ENCODE peak calls at places on chromosomes 16 and 17, in eight cellular contexts. U is neural progenitor cell; M is heart left ventricle; Z is RCC 7860; X is H9; S is T-helper 17 cell; I is HFFc6; A is naive thymus-derived CD4-positive, alpha-beta T cell. Q is an unnamed sample.

GRCh38 chr16:31215287-31216115 is 1.4 kb downstream of the PYDC1 start:
- DNase-seq in Z (no peak), I (peak), M (peak), S (no peak), X (peak), U (peak), A (no peak), Q (peak)

GRCh38 chr16:35562471-35562870 is 2103.1 kb downstream of the TP53TG3F start:
- DNase-seq in Z (peak), X (no peak), S (no peak), I (no peak), M (no peak), U (no peak), A (no peak), Q (no peak)

GRCh38 chr17:17422641-17423040 is 54.2 kb upstream of the MED9 start:
- DNase-seq in A (no peak), U (no peak), I (no peak), Z (no peak), M (no peak), S (no peak), X (no peak), Q (no peak)

GRCh38 chr16:10608687-10609409 is 28.4 kb upstream of the EMP2 start:
- DNase-seq in A (no peak), X (no peak), I (peak), M (peak), U (no peak), Z (no peak), S (no peak), Q (no peak)

GRCh38 chr16:85490971-85491771 is 122.0 kb upstream of the GSE1 start:
- DNase-seq in I (no peak), X (peak), U (peak), S (no peak), Z (no peak), A (no peak), M (no peak), Q (peak)

GRCh38 chr16:62903961-62904502 is 867.8 kb upstream of the CDH8 start:
- DNase-seq in X (no peak), M (no peak), Z (no peak), U (no peak), I (no peak), A (no peak), S (no peak), Q (no peak)

GRCh38 chr16:24917891-24918290 is 72.1 kb downstream of the SLC5A11 start:
- DNase-seq in A (no peak), S (no peak), Z (no peak), I (no peak), M (no peak), X (no peak), U (no peak), Q (no peak)

GRCh38 chr17:52828621-52829020 is 670.1 kb upstream of the CA10 start:
- DNase-seq in I (no peak), Z (no peak), U (no peak), X (no peak), S (no peak), M (no peak), A (no peak), Q (no peak)

GRCh38 chr16:81003610-81004460 is 2.9 kb downstream of the CMC2 start:
- DNase-seq in U (no peak), Z (no peak), S (no peak), A (no peak), X (no peak), M (no peak), I (no peak), Q (no peak)

GRCh38 chr16:67672739-67673662 is 6.4 kb downstream of the C16orf86 start:
- DNase-seq in M (peak), A (no peak), Z (peak), U (peak), S (peak), I (peak), X (peak), Q (peak)

GRCh38 chr16:4385789-4386451 is 14.3 kb downstream of the VASN start:
- DNase-seq in A (no peak), Z (no peak), U (no peak), M (no peak), S (no peak), I (peak), X (no peak), Q (no peak)

GRCh38 chr16:12732600-12732999 is 71.1 kb downstream of the CPPED1 start:
- DNase-seq in A (no peak), X (no peak), M (no peak), U (no peak), S (no peak), I (no peak), Z (no peak), Q (no peak)

GRCh38 chr17:19482571-19482970 is 51.1 kb upstream of the SLC47A1 start:
- DNase-seq in X (no peak), A (no peak), M (no peak), I (peak), S (no peak), Z (no peak), U (no peak), Q (no peak)

GRCh38 chr17:76054112-76054476 is 18.2 kb downstream of the SRP68 start:
- DNase-seq in S (no peak), A (no peak), I (peak), X (no peak), Z (peak), U (no peak), M (no peak), Q (no peak)

GRCh38 chr17:5922476-5922875 is 147.7 kb upstream of the WSCD1 start:
- DNase-seq in U (no peak), M (no peak), A (no peak), Z (no peak), X (no peak), S (no peak), I (no peak), Q (no peak)

GRCh38 chr17:69450131-69450530 is 35.6 kb downstream of the MAP2K6 start:
- DNase-seq in S (no peak), U (no peak), X (peak), M (no peak), I (no peak), A (no peak), Z (no peak), Q (no peak)

GRCh38 chr17:38885728-38886642 is 16.1 kb downstream of the LASP1 start:
- DNase-seq in X (peak), S (no peak), U (peak), A (no peak), I (peak), M (no peak), Z (no peak), Q (no peak)

GRCh38 chr16:2979669-2980226 is 498 bp downstream of the PKMYT1 start:
- DNase-seq in S (no peak), I (no peak), X (no peak), U (peak), A (no peak), Z (no peak), M (no peak), Q (peak)

GRCh38 chr17:65558311-65558682 is 3.2 kb downstream of the AXIN2 start:
- DNase-seq in A (no peak), I (no peak), S (no peak), X (no peak), U (no peak), Z (no peak), M (no peak), Q (no peak)

GRCh38 chr16:4373356-4373908 is 1.8 kb downstream of the VASN start:
- DNase-seq in M (no peak), U (no peak), X (no peak), S (no peak), A (peak), I (no peak), Z (no peak), Q (no peak)

GRCh38 chr17:65595071-65595655 is 33.7 kb upstream of the AXIN2 start:
- DNase-seq in I (peak), S (no peak), M (no peak), A (no peak), Z (no peak), U (no peak), X (no peak), Q (no peak)

GRCh38 chr17:14805348-14805747 is 459.8 kb downstream of the PMP22 start:
- DNase-seq in S (no peak), U (peak), I (no peak), X (no peak), M (no peak), Z (no peak), A (no peak), Q (no peak)

GRCh38 chr17:19012171-19013080 is 7.9 kb upstream of the FAM83G start:
- DNase-seq in X (no peak), Z (no peak), I (no peak), A (peak), S (no peak), M (peak), U (no peak), Q (no peak)